ENCODE peak calls at places on chromosomes 13 and 19, in ten cellular contexts. K is CD4-positive, CD25-positive, alpha-beta regulatory T cell; C is thyroid gland; X is BE2C; R is tibial nerve; L is left lung; N is thoracic aorta; A is neural progenitor cell; Y is GM23248; B is pancreas. W is an unnamed sample. For H3K9me3, the result is how much of the 10 kb centered on the place peaks cover.

GRCh38 chr19:48591021-48591420 is 15.5 kb upstream of the SPACA4 start:
- DNase-seq in A (no peak), Y (peak), R (no peak), B (no peak), N (no peak), C (no peak), L (no peak), K (no peak), X (no peak), W (no peak)

GRCh38 chr19:8441725-8442544 is 2.8 kb upstream of the HNRNPM start:
- DNase-seq in L (no peak), B (peak), C (no peak), R (no peak), X (no peak), Y (no peak), K (no peak), A (peak), N (no peak), W (no peak)

GRCh38 chr13:88154001-88154400 is 482.8 kb downstream of the SLITRK5 start:
- DNase-seq in Y (no peak), R (no peak), B (no peak), N (no peak), K (no peak), A (no peak), X (no peak), L (no peak), C (no peak), W (no peak)

GRCh38 chr13:24252136-24252535 is 57.2 kb upstream of the C1QTNF9 start:
- DNase-seq in K (no peak), A (no peak), Y (no peak), N (no peak), R (no peak), L (no peak), X (no peak), C (no peak), B (no peak), W (no peak)

GRCh38 chr19:47124937-47125668 is 5.5 kb upstream of the SAE1 start:
- DNase-seq in C (no peak), Y (peak), X (peak), N (no peak), K (peak), R (no peak), B (no peak), A (peak), L (no peak), W (peak)

GRCh38 chr19:52214241-52214640 is 24.4 kb downstream of the PPP2R1A start:
- DNase-seq in Y (no peak), X (no peak), K (no peak), A (no peak), B (no peak), C (no peak), R (no peak), N (no peak), L (no peak), W (no peak)

GRCh38 chr13:24008679-24009078 is 111.4 kb upstream of the C1QTNF9B start:
- DNase-seq in Y (peak), L (no peak), K (no peak), R (no peak), C (no peak), B (no peak), A (no peak), N (no peak), X (no peak), W (no peak)

GRCh38 chr19:39110263-39110967 is 15.2 kb upstream of the PAK4 start:
- DNase-seq in X (peak), B (peak), Y (peak), K (peak), A (peak), R (peak), C (peak), N (no peak), L (no peak), W (peak)

GRCh38 chr19:44685877-44686276 is 13.1 kb upstream of the CEACAM16 start:
- DNase-seq in R (no peak), X (no peak), Y (peak), A (no peak), C (no peak), N (no peak), K (no peak), L (peak), B (no peak), W (no peak)

GRCh38 chr13:50670847-50671542 is 172.5 kb downstream of the DLEU7 start:
- DNase-seq in C (no peak), R (no peak), L (no peak), B (no peak), Y (peak), A (no peak), K (no peak), X (no peak), N (no peak), W (no peak)

GRCh38 chr19:29942404-29943261 is 594 bp downstream of the URI1 start:
- DNase-seq in Y (peak), L (peak), C (peak), R (no peak), X (peak), A (peak), K (peak), B (peak), N (no peak), W (peak)

GRCh38 chr13:52450793-52451116 is 321 bp upstream of the VPS36 start:
- DNase-seq in L (no peak), R (no peak), X (no peak), A (no peak), B (no peak), Y (no peak), C (no peak), K (no peak), N (no peak), W (no peak)

GRCh38 chr19:3544742-3545668 is 6.0 kb downstream of the TEKTIP1 start:
- DNase-seq in X (peak), R (peak), B (peak), A (peak), K (peak), N (no peak), L (peak), Y (peak), C (peak), W (peak)

DNA sequence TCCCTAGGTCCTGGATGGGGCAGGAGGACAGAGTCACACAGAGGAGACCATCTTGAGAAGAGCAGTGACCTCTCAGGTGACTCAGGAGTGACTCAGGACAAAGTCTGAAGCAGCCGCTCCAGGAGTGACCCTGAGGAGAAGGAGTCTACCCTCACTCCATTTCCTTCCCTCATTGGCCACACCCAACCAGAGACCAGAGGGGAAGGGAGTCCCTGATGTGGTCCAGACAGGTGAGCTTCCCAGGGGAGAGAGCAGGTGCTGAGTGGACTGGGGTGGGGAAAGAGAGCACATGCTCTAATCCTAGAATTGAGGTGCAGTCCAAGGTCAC is 75.5 kb upstream of the MEDAG start:
- DNase-seq in B (no peak), K (no peak), X (no peak), N (no peak), C (no peak), A (no peak), L (no peak), Y (peak), R (no peak), W (no peak)
- H3K4me3 ChIP-seq in B (no peak), K (no peak), X (no peak), N (no peak), C (no peak), A (no peak), L (no peak), Y (no peak), R (no peak), W (no peak)

GRCh38 chr13:56924401-56924800 is 216.3 kb upstream of the PRR20A start:
- DNase-seq in A (no peak), B (no peak), K (no peak), R (no peak), Y (no peak), N (no peak), X (no peak), C (no peak), L (no peak), W (no peak)
- H3K9me3 ChIP-seq in A (under half), B (under half), K (under half), R (under half), Y (under half), N (under half), X (under half), C (under half), L (under half), W (under half)

GRCh38 chr19:40147338-40147692 is 43.9 kb upstream of the MAP3K10 start:
- DNase-seq in X (no peak), K (no peak), L (no peak), B (no peak), Y (no peak), A (no peak), C (no peak), R (no peak), N (no peak), W (no peak)
- H3K4me3 ChIP-seq in X (no peak), K (no peak), L (no peak), B (no peak), Y (peak), A (no peak), C (no peak), R (no peak), N (peak), W (no peak)

GRCh38 chr13:104980571-104980970 is 1554.9 kb downstream of the EFNB2 start:
- DNase-seq in B (no peak), L (no peak), Y (no peak), K (no peak), A (no peak), C (no peak), R (no peak), X (no peak), N (no peak), W (no peak)

GRCh38 chr13:104979281-104979680 is 1556.2 kb downstream of the EFNB2 start:
- DNase-seq in A (no peak), B (no peak), X (no peak), R (no peak), Y (no peak), K (no peak), L (no peak), N (no peak), C (no peak), W (no peak)

GRCh38 chr13:104987621-104988020 is 1547.8 kb downstream of the EFNB2 start:
- DNase-seq in Y (no peak), L (no peak), B (no peak), K (no peak), C (no peak), A (no peak), R (no peak), X (no peak), N (no peak), W (no peak)

DNA sequence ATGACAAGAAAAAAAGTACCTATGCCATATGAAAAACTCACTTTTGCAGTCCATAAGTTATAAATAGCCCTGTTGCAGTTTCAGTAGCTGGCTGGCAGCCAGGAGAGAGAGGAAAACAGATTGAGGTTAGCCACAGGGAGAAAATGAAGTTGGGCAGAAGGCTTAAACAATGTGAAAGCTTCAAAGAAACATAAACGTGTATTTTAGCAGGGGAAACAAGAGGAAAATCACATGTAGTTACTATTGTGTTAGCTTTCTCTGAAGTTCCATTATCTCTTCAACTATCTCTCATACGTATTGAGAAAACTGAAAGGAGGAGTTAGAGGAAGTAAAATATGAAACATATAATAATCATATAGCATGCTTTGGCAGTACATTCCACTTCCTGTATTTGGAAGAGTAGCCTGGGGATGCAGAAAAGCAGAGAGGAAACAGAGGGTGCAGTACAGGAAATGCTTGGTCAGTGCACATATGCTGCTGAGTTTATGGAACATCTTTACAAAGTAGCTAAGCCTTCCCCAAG is 1551.1 kb downstream of the EFNB2 start:
- DNase-seq in Y (no peak), C (peak), K (no peak), X (peak), R (peak), A (no peak), B (no peak), N (no peak), L (no peak), W (no peak)
- H3K9me3 ChIP-seq in Y (under half), C (under half), K (under half), X (under half), R (under half), A (under half), B (under half), N (under half), L (under half), W (under half)

GRCh38 chr19:11154683-11155047 is 917 bp downstream of the SPC24 start:
- DNase-seq in Y (no peak), X (no peak), R (no peak), C (no peak), A (no peak), L (no peak), K (no peak), N (no peak), B (no peak), W (no peak)
- H3K4me3 ChIP-seq in Y (peak), X (peak), R (no peak), C (no peak), A (peak), L (peak), K (no peak), N (no peak), B (no peak), W (peak)

GRCh38 chr13:66859078-66859477 is 371.1 kb downstream of the PCDH9 start:
- DNase-seq in X (no peak), B (no peak), L (no peak), C (no peak), N (no peak), R (no peak), A (no peak), Y (no peak), K (no peak), W (no peak)
- H3K9me3 ChIP-seq in X (under half), B (under half), L (under half), C (under half), N (under half), R (under half), A (under half), Y (under half), K (under half), W (under half)

GRCh38 chr13:95552208-95552538 is 347 bp upstream of the CLDN10 start:
- DNase-seq in Y (no peak), K (no peak), B (no peak), R (no peak), N (no peak), X (no peak), C (no peak), A (no peak), L (no peak), W (no peak)
- H3K4me3 ChIP-seq in Y (no peak), K (no peak), B (peak), R (no peak), N (peak), X (no peak), C (no peak), A (peak), L (peak), W (no peak)

GRCh38 chr19:11902228-11902627 is 14.6 kb downstream of the ZNF69 start:
- DNase-seq in X (no peak), B (no peak), A (no peak), L (no peak), C (no peak), K (no peak), N (no peak), R (no peak), Y (no peak), W (no peak)

GRCh38 chr19:11905928-11906327 is 18.3 kb downstream of the ZNF69 start:
- DNase-seq in R (no peak), C (no peak), K (no peak), X (no peak), A (no peak), L (no peak), N (no peak), Y (no peak), B (no peak), W (no peak)
- H3K9me3 ChIP-seq in R (half or more), C (under half), K (half or more), X (under half), A (half or more), L (half or more), N (half or more), Y (under half), B (under half), W (half or more)

DNA sequence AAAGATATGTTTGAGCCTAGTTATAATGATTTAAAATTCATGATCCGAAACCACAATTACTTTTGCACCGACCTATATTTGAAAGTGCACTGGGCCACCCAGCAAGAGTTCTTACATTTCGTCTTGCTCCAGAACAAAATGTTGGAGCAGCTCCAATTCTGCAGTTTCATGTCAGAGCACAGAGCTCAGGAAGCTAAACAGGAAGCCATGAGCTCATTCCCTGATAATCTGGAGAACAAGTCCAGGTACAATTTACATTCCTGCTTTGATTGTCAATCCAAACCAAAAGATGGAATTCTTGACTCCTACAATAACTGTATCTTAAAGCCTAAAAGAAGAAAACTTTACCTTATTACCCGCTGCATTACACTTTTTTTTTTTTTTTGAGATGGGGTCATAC is 131.8 kb downstream of the KCTD12 start:
- DNase-seq in B (no peak), Y (peak), L (no peak), A (no peak), K (no peak), N (no peak), X (peak), C (no peak), R (no peak), W (no peak)
- H3K4me3 ChIP-seq in B (no peak), Y (no peak), L (no peak), A (no peak), K (no peak), N (no peak), X (no peak), C (no peak), R (no peak), W (no peak)

W was measured in WERI-Rb-1.